ENCODE peak calls at places on chromosomes 1 and 21, in five cellular contexts. One of them, this sample, is unnamed.

GRCh38 chr1:110612060-110612745 is 6.0 kb upstream of the KCNA2 start:
- DNase-seq in prostate gland: peak
- DNase-seq in pancreas: no peak
- DNase-seq in astrocyte of the cerebellum: no peak
- DNase-seq in fibroblast of pulmonary artery: no peak
- DNase-seq in this sample: no peak

GRCh38 chr1:150981805-150982712 is at the start of gene ANXA9:
- DNase-seq in astrocyte of the cerebellum: no peak
- DNase-seq in prostate gland: no peak
- DNase-seq in pancreas: peak
- DNase-seq in fibroblast of pulmonary artery: peak
- DNase-seq in this sample: no peak

GRCh38 chr1:25645641-25646400 is 29.2 kb downstream of the MAN1C1 start:
- DNase-seq in astrocyte of the cerebellum: no peak
- DNase-seq in pancreas: no peak
- DNase-seq in prostate gland: no peak
- DNase-seq in fibroblast of pulmonary artery: no peak
- DNase-seq in this sample: no peak

GRCh38 chr1:184734972-184735371 is 19.7 kb downstream of the EDEM3 start:
- DNase-seq in pancreas: no peak
- DNase-seq in fibroblast of pulmonary artery: no peak
- DNase-seq in astrocyte of the cerebellum: no peak
- DNase-seq in prostate gland: no peak
- DNase-seq in this sample: no peak

GRCh38 chr1:225449261-225449660 is 21.4 kb upstream of the LBR start:
- DNase-seq in astrocyte of the cerebellum: no peak
- DNase-seq in prostate gland: peak
- DNase-seq in fibroblast of pulmonary artery: no peak
- DNase-seq in pancreas: no peak
- DNase-seq in this sample: no peak

GRCh38 chr1:233394860-233395717 is 67.6 kb downstream of the MAP3K21 start:
- DNase-seq in prostate gland: peak
- DNase-seq in pancreas: no peak
- DNase-seq in fibroblast of pulmonary artery: peak
- DNase-seq in astrocyte of the cerebellum: peak
- DNase-seq in this sample: no peak

GRCh38 chr1:108049083-108049819 is 84.3 kb upstream of the VAV3 start:
- DNase-seq in pancreas: no peak
- DNase-seq in fibroblast of pulmonary artery: peak
- DNase-seq in astrocyte of the cerebellum: no peak
- DNase-seq in prostate gland: no peak
- DNase-seq in this sample: no peak

GRCh38 chr1:201346337-201346939 is 31.0 kb downstream of the TNNT2 start:
- DNase-seq in pancreas: peak
- DNase-seq in prostate gland: peak
- DNase-seq in fibroblast of pulmonary artery: peak
- DNase-seq in astrocyte of the cerebellum: peak
- DNase-seq in this sample: no peak

GRCh38 chr21:42010507-42011493 is 640 bp upstream of the ZBTB21 start:
- DNase-seq in fibroblast of pulmonary artery: no peak
- DNase-seq in prostate gland: peak
- DNase-seq in astrocyte of the cerebellum: no peak
- DNase-seq in pancreas: peak
- DNase-seq in this sample: no peak

GRCh38 chr1:16459503-16459902 is 19.0 kb downstream of the NECAP2 start:
- DNase-seq in pancreas: no peak
- DNase-seq in astrocyte of the cerebellum: no peak
- DNase-seq in fibroblast of pulmonary artery: no peak
- DNase-seq in prostate gland: no peak
- DNase-seq in this sample: no peak

GRCh38 chr1:198741744-198742143 is 102.9 kb downstream of the PTPRC start:
- DNase-seq in prostate gland: no peak
- DNase-seq in astrocyte of the cerebellum: no peak
- DNase-seq in pancreas: no peak
- DNase-seq in fibroblast of pulmonary artery: no peak
- DNase-seq in this sample: no peak

GRCh38 chr1:223547316-223548114 is 118.0 kb downstream of the CAPN8 start:
- DNase-seq in prostate gland: no peak
- DNase-seq in pancreas: no peak
- DNase-seq in astrocyte of the cerebellum: no peak
- DNase-seq in fibroblast of pulmonary artery: no peak
- DNase-seq in this sample: no peak

GRCh38 chr1:223545325-223545724 is 120.2 kb downstream of the CAPN8 start:
- DNase-seq in astrocyte of the cerebellum: no peak
- DNase-seq in prostate gland: no peak
- DNase-seq in fibroblast of pulmonary artery: no peak
- DNase-seq in pancreas: no peak
- DNase-seq in this sample: no peak

GRCh38 chr1:223553957-223554356 is 111.5 kb downstream of the CAPN8 start:
- DNase-seq in astrocyte of the cerebellum: no peak
- DNase-seq in pancreas: no peak
- DNase-seq in fibroblast of pulmonary artery: no peak
- DNase-seq in prostate gland: no peak
- DNase-seq in this sample: no peak

GRCh38 chr1:223551610-223552009 is 113.9 kb downstream of the CAPN8 start:
- DNase-seq in fibroblast of pulmonary artery: no peak
- DNase-seq in pancreas: no peak
- DNase-seq in astrocyte of the cerebellum: no peak
- DNase-seq in prostate gland: no peak
- DNase-seq in this sample: no peak

GRCh38 chr1:223549740-223550139 is 115.8 kb downstream of the CAPN8 start:
- DNase-seq in fibroblast of pulmonary artery: no peak
- DNase-seq in astrocyte of the cerebellum: no peak
- DNase-seq in prostate gland: no peak
- DNase-seq in pancreas: no peak
- DNase-seq in this sample: no peak
- TF ChIP-seq CTCF in fibroblast of pulmonary artery: no peak
- TF ChIP-seq CTCF in astrocyte of the cerebellum: no peak
- TF ChIP-seq CTCF in prostate gland: no peak
- TF ChIP-seq CTCF in pancreas: no peak
- TF ChIP-seq CTCF in this sample: no peak

GRCh38 chr1:159171688-159172501 is 480 bp downstream of the CADM3 start:
- DNase-seq in fibroblast of pulmonary artery: peak
- DNase-seq in prostate gland: no peak
- DNase-seq in astrocyte of the cerebellum: no peak
- DNase-seq in pancreas: peak
- DNase-seq in this sample: no peak
- H3K4me3 ChIP-seq in fibroblast of pulmonary artery: peak
- H3K4me3 ChIP-seq in prostate gland: peak
- H3K4me3 ChIP-seq in astrocyte of the cerebellum: peak
- H3K4me3 ChIP-seq in pancreas: no peak
- H3K4me3 ChIP-seq in this sample: peak

GRCh38 chr1:19061343-19061742 is 104.9 kb upstream of the IFFO2 start:
- DNase-seq in pancreas: no peak
- DNase-seq in fibroblast of pulmonary artery: no peak
- DNase-seq in prostate gland: no peak
- DNase-seq in astrocyte of the cerebellum: no peak
- DNase-seq in this sample: no peak

GRCh38 chr1:19057182-19057779 is 100.8 kb upstream of the IFFO2 start:
- DNase-seq in prostate gland: no peak
- DNase-seq in pancreas: no peak
- DNase-seq in fibroblast of pulmonary artery: no peak
- DNase-seq in astrocyte of the cerebellum: no peak
- DNase-seq in this sample: no peak

GRCh38 chr1:19057784-19058475 is 101.5 kb upstream of the IFFO2 start:
- DNase-seq in pancreas: no peak
- DNase-seq in fibroblast of pulmonary artery: no peak
- DNase-seq in astrocyte of the cerebellum: no peak
- DNase-seq in prostate gland: no peak
- DNase-seq in this sample: no peak

GRCh38 chr1:19059773-19060172 is 103.3 kb upstream of the IFFO2 start:
- DNase-seq in astrocyte of the cerebellum: no peak
- DNase-seq in pancreas: no peak
- DNase-seq in fibroblast of pulmonary artery: no peak
- DNase-seq in prostate gland: no peak
- DNase-seq in this sample: no peak

GRCh38 chr1:19058476-19058797 is 102.0 kb upstream of the IFFO2 start:
- DNase-seq in prostate gland: no peak
- DNase-seq in pancreas: no peak
- DNase-seq in astrocyte of the cerebellum: no peak
- DNase-seq in fibroblast of pulmonary artery: no peak
- DNase-seq in this sample: no peak
- TF ChIP-seq CTCF in prostate gland: no peak
- TF ChIP-seq CTCF in pancreas: no peak
- TF ChIP-seq CTCF in astrocyte of the cerebellum: no peak
- TF ChIP-seq CTCF in fibroblast of pulmonary artery: no peak
- TF ChIP-seq CTCF in this sample: no peak

GRCh38 chr1:64539808-64540207 is 69.9 kb downstream of the CACHD1 start:
- DNase-seq in prostate gland: peak
- DNase-seq in pancreas: peak
- DNase-seq in astrocyte of the cerebellum: no peak
- DNase-seq in fibroblast of pulmonary artery: peak
- DNase-seq in this sample: peak
- H3K4me3 ChIP-seq in prostate gland: no peak
- H3K4me3 ChIP-seq in pancreas: no peak
- H3K4me3 ChIP-seq in astrocyte of the cerebellum: peak
- H3K4me3 ChIP-seq in fibroblast of pulmonary artery: peak
- H3K4me3 ChIP-seq in this sample: no peak

GRCh38 chr1:91742848-91743292 is 143.1 kb downstream of the TGFBR3 start:
- DNase-seq in prostate gland: peak
- DNase-seq in fibroblast of pulmonary artery: peak
- DNase-seq in pancreas: no peak
- DNase-seq in astrocyte of the cerebellum: peak
- DNase-seq in this sample: no peak

GRCh38 chr1:91745649-91746383 is 140.1 kb downstream of the TGFBR3 start:
- DNase-seq in fibroblast of pulmonary artery: no peak
- DNase-seq in prostate gland: no peak
- DNase-seq in astrocyte of the cerebellum: no peak
- DNase-seq in pancreas: no peak
- DNase-seq in this sample: no peak

GRCh38 chr1:91746728-91747338 is 139.1 kb downstream of the TGFBR3 start:
- DNase-seq in fibroblast of pulmonary artery: no peak
- DNase-seq in pancreas: no peak
- DNase-seq in prostate gland: no peak
- DNase-seq in astrocyte of the cerebellum: no peak
- DNase-seq in this sample: no peak

GRCh38 chr1:91747666-91748065 is 138.3 kb downstream of the TGFBR3 start:
- DNase-seq in astrocyte of the cerebellum: no peak
- DNase-seq in prostate gland: no peak
- DNase-seq in pancreas: no peak
- DNase-seq in fibroblast of pulmonary artery: no peak
- DNase-seq in this sample: no peak

GRCh38 chr1:91744973-91745648 is 140.8 kb downstream of the TGFBR3 start:
- DNase-seq in fibroblast of pulmonary artery: peak
- DNase-seq in astrocyte of the cerebellum: no peak
- DNase-seq in pancreas: no peak
- DNase-seq in prostate gland: peak
- DNase-seq in this sample: no peak
- TF ChIP-seq CTCF in fibroblast of pulmonary artery: peak
- TF ChIP-seq CTCF in astrocyte of the cerebellum: no peak
- TF ChIP-seq CTCF in pancreas: peak
- TF ChIP-seq CTCF in prostate gland: no peak
- TF ChIP-seq CTCF in this sample: no peak

DNA sequence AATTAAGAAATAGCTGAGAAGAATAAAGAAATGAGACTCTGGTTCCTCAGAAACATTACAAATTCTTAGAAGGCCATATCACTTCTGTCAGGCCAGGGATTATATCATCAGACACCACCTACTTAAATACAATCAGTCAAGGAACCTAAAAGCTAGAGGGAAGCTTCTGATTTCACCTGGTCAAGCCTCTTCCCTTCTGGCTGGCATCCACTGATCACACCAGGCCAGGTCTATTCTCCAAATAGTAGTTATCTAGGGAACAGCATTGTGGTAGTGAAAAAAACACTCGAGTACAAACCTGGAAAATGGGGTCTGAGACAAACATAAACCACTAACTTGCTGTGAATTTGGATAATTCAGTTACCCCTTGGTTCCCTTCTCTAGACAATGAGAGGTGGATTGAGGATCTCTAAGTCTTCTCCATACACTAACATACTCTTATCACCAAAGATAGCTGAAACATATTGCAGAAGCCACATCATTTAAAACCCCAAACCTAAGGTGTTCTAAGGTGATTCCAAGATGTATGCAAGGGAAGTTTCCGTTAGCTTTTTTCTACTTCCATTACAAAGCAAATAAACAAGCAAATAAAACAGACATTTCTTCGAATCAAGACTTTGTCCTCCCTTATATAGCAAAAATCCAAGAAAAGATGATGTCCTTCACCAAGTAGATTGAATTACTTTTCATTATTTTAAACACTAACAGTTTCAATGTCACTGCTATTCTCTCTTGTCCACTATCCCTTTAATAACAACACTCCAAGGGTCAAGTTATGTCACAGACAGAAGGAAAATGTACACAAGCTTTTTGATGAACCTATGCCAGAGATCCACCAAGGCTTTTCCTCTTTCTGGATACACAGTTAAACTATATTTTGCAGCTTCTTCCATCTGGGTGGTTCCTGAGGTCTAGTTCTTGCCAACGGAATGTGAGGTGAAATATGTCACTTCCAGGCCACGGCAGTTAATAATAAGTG is 212.9 kb downstream of the KCNH1 start:
- DNase-seq in prostate gland: no peak
- DNase-seq in astrocyte of the cerebellum: no peak
- DNase-seq in fibroblast of pulmonary artery: no peak
- DNase-seq in pancreas: no peak
- DNase-seq in this sample: no peak
- H3K4me3 ChIP-seq in prostate gland: no peak
- H3K4me3 ChIP-seq in astrocyte of the cerebellum: no peak
- H3K4me3 ChIP-seq in fibroblast of pulmonary artery: no peak
- H3K4me3 ChIP-seq in pancreas: no peak
- H3K4me3 ChIP-seq in this sample: no peak

DNA sequence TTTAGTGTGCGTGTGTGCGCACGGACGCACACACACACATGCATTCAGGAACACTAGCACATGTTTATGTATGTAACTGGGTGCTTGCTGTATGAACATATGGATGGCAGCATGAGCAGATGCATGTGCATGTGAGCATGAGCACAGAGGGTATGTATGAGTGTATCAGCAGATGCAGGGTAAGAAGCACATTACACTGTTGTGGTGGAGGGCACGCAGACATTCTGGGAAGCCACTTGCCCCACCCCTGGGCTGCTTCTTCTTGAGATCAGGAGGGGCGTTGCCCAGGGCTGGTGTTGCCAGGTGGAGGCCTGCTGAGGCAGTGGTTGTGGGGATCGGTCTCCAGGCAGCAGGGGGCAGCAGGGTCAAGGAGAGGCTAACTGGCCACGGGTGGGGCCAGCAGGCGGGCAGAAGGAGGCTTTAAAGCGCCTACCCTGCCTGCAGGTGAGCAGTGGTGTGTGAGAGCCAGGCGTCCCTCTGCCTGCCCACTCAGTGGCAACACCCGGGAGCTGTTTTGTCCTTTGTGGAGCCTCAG is 3.9 kb upstream of the P3R3URF start:
- DNase-seq in astrocyte of the cerebellum: no peak
- DNase-seq in pancreas: no peak
- DNase-seq in fibroblast of pulmonary artery: no peak
- DNase-seq in prostate gland: peak
- DNase-seq in this sample: no peak
- TF ChIP-seq CTCF in astrocyte of the cerebellum: no peak
- TF ChIP-seq CTCF in pancreas: no peak
- TF ChIP-seq CTCF in fibroblast of pulmonary artery: no peak
- TF ChIP-seq CTCF in prostate gland: no peak
- TF ChIP-seq CTCF in this sample: peak

GRCh38 chr1:205286335-205286950 is 35.1 kb downstream of the NUAK2 start:
- DNase-seq in pancreas: peak
- DNase-seq in fibroblast of pulmonary artery: no peak
- DNase-seq in prostate gland: no peak
- DNase-seq in astrocyte of the cerebellum: peak
- DNase-seq in this sample: no peak
- H3K4me3 ChIP-seq in pancreas: no peak
- H3K4me3 ChIP-seq in fibroblast of pulmonary artery: no peak
- H3K4me3 ChIP-seq in prostate gland: no peak
- H3K4me3 ChIP-seq in astrocyte of the cerebellum: no peak
- H3K4me3 ChIP-seq in this sample: no peak

GRCh38 chr1:212979340-212980122 is 29.2 kb downstream of the VASH2 start:
- DNase-seq in astrocyte of the cerebellum: no peak
- DNase-seq in pancreas: no peak
- DNase-seq in fibroblast of pulmonary artery: no peak
- DNase-seq in prostate gland: no peak
- DNase-seq in this sample: no peak
- TF ChIP-seq CTCF in astrocyte of the cerebellum: no peak
- TF ChIP-seq CTCF in pancreas: no peak
- TF ChIP-seq CTCF in fibroblast of pulmonary artery: no peak
- TF ChIP-seq CTCF in prostate gland: no peak
- TF ChIP-seq CTCF in this sample: no peak